ENCODE peak calls at places on chromosomes 4 and X, in five cellular contexts. U, D, A, T and I are unnamed samples.

GRCh38 chrX:97844161-97844560 is 960.5 kb downstream of the RPA4 start:
- DNase-seq in U (no peak), D (no peak), A (no peak), T (no peak), I (no peak)

GRCh38 chr4:173514641-173515217 is 15.3 kb downstream of the HAND2 start:
- DNase-seq in U (no peak), D (no peak), A (no peak), T (no peak), I (no peak)

GRCh38 chrX:149274516-149275105 is 230.5 kb downstream of the IDS start:
- DNase-seq in U (no peak), D (peak; percentile 15), A (peak; percentile 17), T (no peak), I (no peak)

GRCh38 chr4:155602351-155603140 is 64.1 kb upstream of the GUCY1A1 start:
- DNase-seq in U (no peak), D (no peak), A (peak; percentile 35), T (no peak), I (no peak)

GRCh38 chr4:184282251-184282713 is 64.6 kb upstream of the ENPP6 start:
- DNase-seq in U (no peak), D (no peak), A (peak; percentile 63), T (peak; percentile 10), I (peak; percentile 86)

GRCh38 chr4:158129649-158130048 is 43.2 kb downstream of the GASK1B start:
- DNase-seq in U (no peak), D (peak; percentile 37), A (peak; percentile 94), T (no peak), I (no peak)

GRCh38 chrX:153572601-153573000 is 26.3 kb downstream of the CCNQ start:
- DNase-seq in U (no peak), D (no peak), A (no peak), T (no peak), I (no peak)

GRCh38 chrX:130497531-130497930 is 95.7 kb downstream of the RBMX2 start:
- DNase-seq in U (no peak), D (no peak), A (no peak), T (no peak), I (no peak)

GRCh38 chr4:159549092-159549491 is 446.2 kb downstream of the RAPGEF2 start:
- DNase-seq in U (no peak), D (peak; percentile 31), A (peak; percentile 4), T (no peak), I (no peak)

GRCh38 chrX:11137543-11138139 is 26.5 kb downstream of the HCCS start:
- DNase-seq in U (no peak), D (peak; percentile 73), A (peak; percentile 29), T (no peak), I (no peak)